ENCODE peak calls at places on chromosome 18, in seven cellular contexts. One of them, this sample, is unnamed.

GRCh38 chr18:23238651-23239349 is 103.5 kb downstream of the CABLES1 start:
- DNase-seq in BJ: no peak
- DNase-seq in lower lobe of right lung: no peak
- DNase-seq in GM23338: peak; percentile 32
- DNase-seq in GM20000: no peak
- DNase-seq in BE2C: no peak
- DNase-seq in psoas muscle: no peak
- DNase-seq in this sample: no peak

GRCh38 chr18:3454365-3455089 is 4.6 kb downstream of the TGIF1 start:
- DNase-seq in BJ: no peak
- DNase-seq in lower lobe of right lung: no peak
- DNase-seq in GM23338: peak; percentile 84
- DNase-seq in GM20000: peak; percentile 39
- DNase-seq in BE2C: no peak
- DNase-seq in psoas muscle: no peak
- DNase-seq in this sample: peak; percentile 62

GRCh38 chr18:62715829-62716678 is 713 bp downstream of the PHLPP1 start:
- DNase-seq in BJ: no peak
- DNase-seq in lower lobe of right lung: peak; percentile 82
- DNase-seq in GM23338: peak; percentile 41
- DNase-seq in GM20000: peak; percentile 83
- DNase-seq in BE2C: peak; percentile 29
- DNase-seq in psoas muscle: peak; percentile 59
- DNase-seq in this sample: peak; percentile 50

GRCh38 chr18:51666717-51667320 is 469.3 kb upstream of the MEX3C start:
- DNase-seq in BJ: no peak
- DNase-seq in lower lobe of right lung: no peak
- DNase-seq in GM23338: peak; percentile 5
- DNase-seq in GM20000: no peak
- DNase-seq in BE2C: peak; percentile 70
- DNase-seq in psoas muscle: no peak
- DNase-seq in this sample: no peak

GRCh38 chr18:49898421-49898820 is 85.1 kb upstream of the ACAA2 start:
- DNase-seq in BJ: no peak
- DNase-seq in lower lobe of right lung: no peak
- DNase-seq in GM23338: peak; percentile 88
- DNase-seq in GM20000: peak; percentile 25
- DNase-seq in BE2C: no peak
- DNase-seq in psoas muscle: peak; percentile 24
- DNase-seq in this sample: peak; percentile 29

GRCh38 chr18:68796936-68797690 is 767 bp upstream of the CCDC102B start:
- DNase-seq in BJ: peak; percentile 51
- DNase-seq in lower lobe of right lung: peak; percentile 25
- DNase-seq in GM23338: peak; percentile 1
- DNase-seq in GM20000: no peak
- DNase-seq in BE2C: no peak
- DNase-seq in psoas muscle: no peak
- DNase-seq in this sample: no peak

GRCh38 chr18:14086459-14087231 is 45.6 kb downstream of the ZNF519 start:
- DNase-seq in BJ: no peak
- DNase-seq in lower lobe of right lung: no peak
- DNase-seq in GM23338: peak; percentile 84
- DNase-seq in GM20000: peak; percentile 42
- DNase-seq in BE2C: peak; percentile 18
- DNase-seq in psoas muscle: no peak
- DNase-seq in this sample: no peak

GRCh38 chr18:57352761-57353136 is 392 bp downstream of the ST8SIA3 start:
- DNase-seq in BJ: no peak
- DNase-seq in lower lobe of right lung: no peak
- DNase-seq in GM23338: peak; percentile 41
- DNase-seq in GM20000: peak; percentile 14
- DNase-seq in BE2C: peak; percentile 54
- DNase-seq in psoas muscle: no peak
- DNase-seq in this sample: no peak

GRCh38 chr18:78069784-78070664 is 820.4 kb downstream of the GALR1 start:
- DNase-seq in BJ: no peak
- DNase-seq in lower lobe of right lung: no peak
- DNase-seq in GM23338: no peak
- DNase-seq in GM20000: no peak
- DNase-seq in BE2C: no peak
- DNase-seq in psoas muscle: no peak
- DNase-seq in this sample: no peak

GRCh38 chr18:574456-575228 is 5.5 kb upstream of the CETN1 start:
- DNase-seq in BJ: no peak
- DNase-seq in lower lobe of right lung: no peak
- DNase-seq in GM23338: peak; percentile 73
- DNase-seq in GM20000: no peak
- DNase-seq in BE2C: no peak
- DNase-seq in psoas muscle: no peak
- DNase-seq in this sample: no peak

GRCh38 chr18:68436485-68436884 is 278.4 kb downstream of the TMX3 start:
- DNase-seq in BJ: no peak
- DNase-seq in lower lobe of right lung: no peak
- DNase-seq in GM23338: no peak
- DNase-seq in GM20000: no peak
- DNase-seq in BE2C: no peak
- DNase-seq in psoas muscle: no peak
- DNase-seq in this sample: no peak

GRCh38 chr18:34744569-34744968 is 34.5 kb downstream of the DTNA start:
- DNase-seq in BJ: no peak
- DNase-seq in lower lobe of right lung: no peak
- DNase-seq in GM23338: no peak
- DNase-seq in GM20000: no peak
- DNase-seq in BE2C: no peak
- DNase-seq in psoas muscle: no peak
- DNase-seq in this sample: no peak

GRCh38 chr18:23069481-23069880 is 65.8 kb upstream of the CABLES1 start:
- DNase-seq in BJ: no peak
- DNase-seq in lower lobe of right lung: no peak
- DNase-seq in GM23338: no peak
- DNase-seq in GM20000: no peak
- DNase-seq in BE2C: no peak
- DNase-seq in psoas muscle: no peak
- DNase-seq in this sample: no peak

GRCh38 chr18:1053654-1054315 is 149.1 kb downstream of the ADCYAP1 start:
- DNase-seq in BJ: no peak
- DNase-seq in lower lobe of right lung: no peak
- DNase-seq in GM23338: peak; percentile 21
- DNase-seq in GM20000: no peak
- DNase-seq in BE2C: no peak
- DNase-seq in psoas muscle: no peak
- DNase-seq in this sample: no peak

GRCh38 chr18:13227910-13228309 is 9.3 kb downstream of the LDLRAD4 start:
- DNase-seq in BJ: no peak
- DNase-seq in lower lobe of right lung: no peak
- DNase-seq in GM23338: no peak
- DNase-seq in GM20000: no peak
- DNase-seq in BE2C: no peak
- DNase-seq in psoas muscle: no peak
- DNase-seq in this sample: no peak

GRCh38 chr18:5195656-5196055 is 1.4 kb downstream of the AKAIN1 start:
- DNase-seq in BJ: no peak
- DNase-seq in lower lobe of right lung: no peak
- DNase-seq in GM23338: peak; percentile 41
- DNase-seq in GM20000: no peak
- DNase-seq in BE2C: no peak
- DNase-seq in psoas muscle: no peak
- DNase-seq in this sample: no peak

GRCh38 chr18:32139835-32140283 is 48.2 kb downstream of the RNF138 start:
- DNase-seq in BJ: no peak
- DNase-seq in lower lobe of right lung: no peak
- DNase-seq in GM23338: peak; percentile 19
- DNase-seq in GM20000: no peak
- DNase-seq in BE2C: peak; percentile 35
- DNase-seq in psoas muscle: no peak
- DNase-seq in this sample: no peak

GRCh38 chr18:79921984-79922965 is 29.2 kb downstream of the SLC66A2 start:
- DNase-seq in BJ: no peak
- DNase-seq in lower lobe of right lung: peak; percentile 18
- DNase-seq in GM23338: no peak
- DNase-seq in GM20000: no peak
- DNase-seq in BE2C: no peak
- DNase-seq in psoas muscle: no peak
- DNase-seq in this sample: no peak

GRCh38 chr18:36714476-36714875 is 114.3 kb downstream of the TPGS2 start:
- DNase-seq in BJ: no peak
- DNase-seq in lower lobe of right lung: no peak
- DNase-seq in GM23338: peak; percentile 36
- DNase-seq in GM20000: no peak
- DNase-seq in BE2C: no peak
- DNase-seq in psoas muscle: no peak
- DNase-seq in this sample: no peak
- TF ChIP-seq CTCF in BJ: peak; percentile 30
- TF ChIP-seq CTCF in lower lobe of right lung: no peak
- TF ChIP-seq CTCF in GM23338: peak; percentile 41
- TF ChIP-seq CTCF in GM20000: no peak
- TF ChIP-seq CTCF in BE2C: peak; percentile 11
- TF ChIP-seq CTCF in psoas muscle: no peak
- TF ChIP-seq CTCF in this sample: no peak

GRCh38 chr18:65568866-65569265 is 181.9 kb upstream of the CDH7 start:
- DNase-seq in BJ: no peak
- DNase-seq in lower lobe of right lung: no peak
- DNase-seq in GM23338: no peak
- DNase-seq in GM20000: no peak
- DNase-seq in BE2C: no peak
- DNase-seq in psoas muscle: no peak
- DNase-seq in this sample: no peak

DNA sequence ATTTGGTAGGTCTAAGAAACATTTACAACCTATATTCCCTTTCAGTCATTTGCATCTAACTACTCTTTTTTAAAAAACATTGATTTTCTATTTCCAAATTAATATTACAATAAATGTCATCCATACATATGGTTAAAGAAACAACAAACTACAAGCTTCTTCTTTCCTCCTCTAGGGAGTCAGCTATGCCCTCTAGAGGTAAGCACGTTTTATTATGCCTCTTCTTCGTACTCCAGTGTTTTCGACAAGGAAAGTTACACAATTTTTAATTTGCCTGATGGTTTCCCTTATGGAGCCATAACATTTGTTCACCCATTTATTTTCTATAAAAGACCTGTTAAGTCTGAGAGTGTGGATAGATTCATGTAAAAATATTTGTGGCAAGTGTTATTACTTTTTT is 183.4 kb upstream of the CDH7 start:
- DNase-seq in BJ: no peak
- DNase-seq in lower lobe of right lung: no peak
- DNase-seq in GM23338: peak; percentile 46
- DNase-seq in GM20000: no peak
- DNase-seq in BE2C: no peak
- DNase-seq in psoas muscle: no peak
- DNase-seq in this sample: peak; percentile 19
- TF ChIP-seq CTCF in BJ: no peak
- TF ChIP-seq CTCF in lower lobe of right lung: peak; percentile 15
- TF ChIP-seq CTCF in GM23338: peak; percentile 63
- TF ChIP-seq CTCF in GM20000: no peak
- TF ChIP-seq CTCF in BE2C: peak; percentile 65
- TF ChIP-seq CTCF in psoas muscle: no peak
- TF ChIP-seq CTCF in this sample: peak; percentile 24

GRCh38 chr18:44324361-44324760 is 356.3 kb upstream of the SETBP1 start:
- DNase-seq in BJ: no peak
- DNase-seq in lower lobe of right lung: no peak
- DNase-seq in GM23338: no peak
- DNase-seq in GM20000: no peak
- DNase-seq in BE2C: no peak
- DNase-seq in psoas muscle: no peak
- DNase-seq in this sample: no peak

GRCh38 chr18:44323125-44323524 is 357.6 kb upstream of the SETBP1 start:
- DNase-seq in BJ: no peak
- DNase-seq in lower lobe of right lung: no peak
- DNase-seq in GM23338: no peak
- DNase-seq in GM20000: no peak
- DNase-seq in BE2C: no peak
- DNase-seq in psoas muscle: no peak
- DNase-seq in this sample: no peak

GRCh38 chr18:44320619-44321460 is 359.8 kb upstream of the SETBP1 start:
- DNase-seq in BJ: no peak
- DNase-seq in lower lobe of right lung: no peak
- DNase-seq in GM23338: peak; percentile 13
- DNase-seq in GM20000: no peak
- DNase-seq in BE2C: no peak
- DNase-seq in psoas muscle: no peak
- DNase-seq in this sample: no peak

GRCh38 chr18:44321868-44322590 is 358.7 kb upstream of the SETBP1 start:
- DNase-seq in BJ: no peak
- DNase-seq in lower lobe of right lung: no peak
- DNase-seq in GM23338: no peak
- DNase-seq in GM20000: no peak
- DNase-seq in BE2C: no peak
- DNase-seq in psoas muscle: no peak
- DNase-seq in this sample: no peak

DNA sequence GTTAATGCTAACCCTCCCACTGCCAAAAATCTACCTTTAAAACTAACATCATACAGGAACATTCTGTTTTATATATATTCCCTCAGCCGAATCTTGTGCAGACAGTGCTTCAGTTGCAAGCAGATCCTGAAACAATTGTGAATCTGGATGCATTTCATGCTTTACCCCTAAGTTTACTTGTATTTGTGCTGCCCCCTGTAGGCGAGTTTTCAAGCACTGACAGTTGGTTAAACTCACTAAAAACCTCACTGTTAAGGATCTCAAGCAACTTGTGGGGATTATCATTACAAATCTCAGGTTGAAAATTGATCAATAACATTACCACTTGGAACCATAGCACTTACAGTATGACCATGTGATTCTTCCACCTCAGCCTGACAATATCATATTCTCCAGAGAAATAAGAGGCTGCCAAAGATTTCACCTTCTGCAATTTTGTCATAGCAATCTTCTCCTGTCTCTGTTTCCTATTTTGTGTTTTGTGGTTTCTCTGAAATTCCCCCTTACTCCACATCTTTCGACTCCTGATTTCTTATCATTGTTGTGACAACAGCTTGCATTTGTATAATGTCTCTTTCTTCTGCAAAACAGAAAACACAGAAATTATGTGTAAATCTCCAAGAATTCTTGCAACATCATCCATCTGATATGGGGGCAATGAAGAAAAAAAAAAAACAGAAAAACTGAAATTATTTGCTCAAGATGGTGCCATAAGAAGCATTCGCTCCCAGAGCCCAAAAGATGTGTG is 354.6 kb upstream of the SETBP1 start:
- DNase-seq in BJ: no peak
- DNase-seq in lower lobe of right lung: no peak
- DNase-seq in GM23338: peak; percentile 94
- DNase-seq in GM20000: peak; percentile 9
- DNase-seq in BE2C: peak; percentile 73
- DNase-seq in psoas muscle: peak; percentile 20
- DNase-seq in this sample: peak; percentile 78
- TF ChIP-seq CTCF in BJ: peak; percentile 75
- TF ChIP-seq CTCF in lower lobe of right lung: peak; percentile 55
- TF ChIP-seq CTCF in GM23338: peak; percentile 78
- TF ChIP-seq CTCF in GM20000: peak; percentile 19
- TF ChIP-seq CTCF in BE2C: peak; percentile 66
- TF ChIP-seq CTCF in psoas muscle: peak; percentile 45
- TF ChIP-seq CTCF in this sample: peak; percentile 63

DNA sequence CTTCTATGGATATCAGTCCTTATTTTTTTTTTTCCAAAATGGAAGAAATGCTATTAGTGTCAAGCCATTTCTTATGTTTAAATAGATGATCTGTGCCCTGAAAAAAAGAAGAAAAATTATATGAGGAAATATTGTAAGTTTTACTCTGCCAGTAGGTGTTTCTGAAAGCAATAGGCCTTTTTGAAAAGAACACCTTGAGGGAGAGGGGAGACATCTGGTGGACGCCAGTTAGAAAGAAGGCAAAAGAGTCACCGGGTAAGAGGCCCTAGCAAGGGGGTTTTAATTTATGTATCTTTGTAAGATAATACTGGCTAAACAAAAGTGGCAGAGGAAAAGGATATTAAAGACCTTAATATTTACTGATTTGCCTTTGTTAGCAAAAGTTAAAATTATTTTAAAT is 56.1 kb downstream of the DYNAP start:
- DNase-seq in BJ: no peak
- DNase-seq in lower lobe of right lung: no peak
- DNase-seq in GM23338: peak; percentile 72
- DNase-seq in GM20000: peak; percentile 15
- DNase-seq in BE2C: no peak
- DNase-seq in psoas muscle: no peak
- DNase-seq in this sample: peak; percentile 48
- TF ChIP-seq CTCF in BJ: peak; percentile 29
- TF ChIP-seq CTCF in lower lobe of right lung: peak; percentile 32
- TF ChIP-seq CTCF in GM23338: peak; percentile 78
- TF ChIP-seq CTCF in GM20000: no peak
- TF ChIP-seq CTCF in BE2C: peak; percentile 40
- TF ChIP-seq CTCF in psoas muscle: no peak
- TF ChIP-seq CTCF in this sample: peak; percentile 56